ENCODE peak calls at places on chromosomes 3 and 15, in six cellular contexts. X is cardiac muscle cell, J is NCI-H446, Z is dermis microvascular lymphatic vessel endothelial cell, Y is amygdala, B is fibroblast of mammary gland. L is an unnamed sample.

GRCh38 chr3:147934316-147935188 is 525.4 kb downstream of the ZIC1 start:
- DNase-seq in X (no peak), J (no peak), Z (no peak), Y (no peak), B (no peak), L (no peak)

GRCh38 chr3:110727056-110727455 is 344.6 kb upstream of the NECTIN3 start:
- DNase-seq in X (no peak), J (no peak), Z (no peak), Y (no peak), B (no peak), L (no peak)

GRCh38 chr3:40885423-40885822 is 313.9 kb upstream of the CTNNB1 start:
- DNase-seq in X (no peak), J (peak), Z (no peak), Y (no peak), B (no peak), L (no peak)

GRCh38 chr3:95228416-95228815 is 1165.6 kb downstream of the NSUN3 start:
- DNase-seq in X (no peak), J (no peak), Z (no peak), Y (no peak), B (no peak), L (no peak)

GRCh38 chr3:115301364-115301860 is 154.3 kb upstream of the ZBTB20 start:
- DNase-seq in X (no peak), J (no peak), Z (no peak), Y (no peak), B (no peak), L (no peak)

GRCh38 chr3:60304103-60304502 is 947.1 kb downstream of the FHIT start:
- DNase-seq in X (peak), J (no peak), Z (no peak), Y (no peak), B (peak), L (no peak)

GRCh38 chr15:85579011-85579701 is 198.8 kb downstream of the AKAP13 start:
- DNase-seq in X (peak), J (no peak), Z (no peak), Y (no peak), B (no peak), L (no peak)

GRCh38 chr3:188439080-188439479 is 285.1 kb downstream of the LPP start:
- DNase-seq in X (no peak), J (no peak), Z (peak), Y (no peak), B (no peak), L (peak)

GRCh38 chr15:67979281-67979680 is 74.8 kb upstream of the PIAS1 start:
- DNase-seq in X (no peak), J (no peak), Z (no peak), Y (no peak), B (no peak), L (no peak)

GRCh38 chr15:97893988-97894387 is 66.5 kb upstream of the ARRDC4 start:
- DNase-seq in X (no peak), J (no peak), Z (no peak), Y (no peak), B (no peak), L (no peak)

GRCh38 chr15:74156678-74157411 is 16.7 kb upstream of the ISLR start:
- DNase-seq in X (peak), J (peak), Z (no peak), Y (no peak), B (no peak), L (no peak)

GRCh38 chr15:77376770-77377169 is 43.1 kb downstream of the PEAK1 start:
- DNase-seq in X (no peak), J (no peak), Z (no peak), Y (no peak), B (no peak), L (no peak)

GRCh38 chr15:65370885-65371284 is 6.9 kb downstream of the IGDCC3 start:
- DNase-seq in X (no peak), J (no peak), Z (no peak), Y (no peak), B (no peak), L (no peak)

GRCh38 chr15:50017522-50017921 is 101.5 kb downstream of the ATP8B4 start:
- DNase-seq in X (peak), J (no peak), Z (no peak), Y (no peak), B (peak), L (no peak)

GRCh38 chr3:69180869-69181591 is 58.6 kb upstream of the LMOD3 start:
- DNase-seq in X (no peak), J (no peak), Z (no peak), Y (no peak), B (no peak), L (no peak)